ENCODE peak calls at places on chromosomes 7 and 10, in nine cellular contexts. I is activated T-cell treated with anti-CD3 and anti-CD28 coated beads, Interleukin-2, amount 50 U/mL, for 72 hours; B is mammary epithelial cell; M is NCI-H748 treated with DMSO at 0.1 percent for 48 hours; V is heart right ventricle; H is Calu3; P is NCI-H1092 treated with DMSO at 0.1 percent for 48 hours; E is globus pallidus; Y is GM23248. X is an unnamed sample.

GRCh38 chr10:25651534-25651933 is 282.5 kb upstream of the MYO3A start:
- DNase-seq in I (no peak), B (no peak), M (no peak), V (no peak), H (no peak), P (no peak), E (peak), Y (no peak), X (no peak)

GRCh38 chr10:3538850-3539531 is 246.0 kb downstream of the KLF6 start:
- DNase-seq in I (peak), B (peak), M (no peak), V (peak), H (peak), P (no peak), E (no peak), Y (peak), X (peak)

GRCh38 chr7:50693475-50693874 is 89.2 kb downstream of the GRB10 start:
- DNase-seq in I (no peak), B (no peak), M (no peak), V (no peak), H (no peak), P (no peak), E (no peak), Y (no peak), X (no peak)

GRCh38 chr10:121654021-121654545 is 55.8 kb upstream of the FGFR2 start:
- DNase-seq in I (no peak), B (no peak), M (no peak), V (no peak), H (no peak), P (peak), E (no peak), Y (no peak), X (peak)

GRCh38 chr7:100213672-100214071 is 6.1 kb upstream of the PVRIG start:
- DNase-seq in I (no peak), B (no peak), M (no peak), V (no peak), H (no peak), P (no peak), E (no peak), Y (no peak), X (no peak)

GRCh38 chr7:144812379-144813283 is 23.2 kb downstream of the TPK1 start:
- DNase-seq in I (peak), B (no peak), M (no peak), V (no peak), H (no peak), P (no peak), E (no peak), Y (no peak), X (no peak)

GRCh38 chr10:110568055-110568735 is 700 bp downstream of the SMC3 start:
- DNase-seq in I (peak), B (peak), M (no peak), V (no peak), H (no peak), P (peak), E (peak), Y (peak), X (peak)

GRCh38 chr7:158676898-158677297 is 27.7 kb downstream of the NCAPG2 start:
- DNase-seq in I (peak), B (no peak), M (no peak), V (no peak), H (no peak), P (no peak), E (no peak), Y (peak), X (no peak)

GRCh38 chr10:95660283-95660682 is 3.8 kb upstream of the ALDH18A1 start:
- DNase-seq in I (no peak), B (peak), M (no peak), V (no peak), H (no peak), P (no peak), E (no peak), Y (peak), X (no peak)

GRCh38 chr7:128425851-128426250 is 16.1 kb upstream of the IMPDH1 start:
- DNase-seq in I (peak), B (peak), M (peak), V (peak), H (peak), P (peak), E (no peak), Y (peak), X (peak)

GRCh38 chr7:14606101-14606500 is 296.4 kb downstream of the DGKB start:
- DNase-seq in I (no peak), B (peak), M (no peak), V (no peak), H (no peak), P (no peak), E (no peak), Y (peak), X (no peak)